ENCODE peak calls at places on chromosomes 13 and 19, in nine cellular contexts. One of them, this sample, is unnamed.

GRCh38 chr13:28655566-28655965 is 3.4 kb upstream of the POMP start:
- DNase-seq in NCI-H2029 treated with DMSO at 0.1 percent for 48 hours: no peak
- DNase-seq in breast epithelium: no peak
- DNase-seq in lung microvascular endothelial cell: no peak
- DNase-seq in brain microvascular endothelial cell: no peak
- DNase-seq in left colon: no peak
- DNase-seq in stimulated activated effector memory CD8-positive, alpha-beta T cell treated with anti-CD3 and anti-CD28 coated beads, Interleukin-12 subunit alpha, Interleukin-12 subunit beta, amount 100 ng/mL, for 72 hours: no peak
- DNase-seq in GM12864: no peak
- DNase-seq in activated CD4-positive, alpha-beta T cell treated with anti-CD3 and anti-CD28 coated beads, Interleukin-2, amount 50 U/mL, for 1 hour: no peak
- DNase-seq in this sample: no peak

GRCh38 chr19:56476671-56477428 is at the start of gene ZNF667:
- DNase-seq in brain microvascular endothelial cell: peak; percentile 90
- DNase-seq in lung microvascular endothelial cell: peak; percentile 7
- DNase-seq in GM12864: no peak
- DNase-seq in stimulated activated effector memory CD8-positive, alpha-beta T cell treated with anti-CD3 and anti-CD28 coated beads, Interleukin-12 subunit alpha, Interleukin-12 subunit beta, amount 100 ng/mL, for 72 hours: no peak
- DNase-seq in breast epithelium: no peak
- DNase-seq in NCI-H2029 treated with DMSO at 0.1 percent for 48 hours: no peak
- DNase-seq in activated CD4-positive, alpha-beta T cell treated with anti-CD3 and anti-CD28 coated beads, Interleukin-2, amount 50 U/mL, for 1 hour: no peak
- DNase-seq in left colon: no peak
- DNase-seq in this sample: peak; percentile 30

GRCh38 chr19:50706387-50706786 is 13.2 kb downstream of the SHANK1 start:
- DNase-seq in stimulated activated effector memory CD8-positive, alpha-beta T cell treated with anti-CD3 and anti-CD28 coated beads, Interleukin-12 subunit alpha, Interleukin-12 subunit beta, amount 100 ng/mL, for 72 hours: no peak
- DNase-seq in brain microvascular endothelial cell: no peak
- DNase-seq in lung microvascular endothelial cell: no peak
- DNase-seq in left colon: no peak
- DNase-seq in NCI-H2029 treated with DMSO at 0.1 percent for 48 hours: no peak
- DNase-seq in GM12864: no peak
- DNase-seq in activated CD4-positive, alpha-beta T cell treated with anti-CD3 and anti-CD28 coated beads, Interleukin-2, amount 50 U/mL, for 1 hour: no peak
- DNase-seq in breast epithelium: no peak
- DNase-seq in this sample: no peak

GRCh38 chr13:42424182-42424581 is 149.8 kb upstream of the TNFSF11 start:
- DNase-seq in lung microvascular endothelial cell: no peak
- DNase-seq in activated CD4-positive, alpha-beta T cell treated with anti-CD3 and anti-CD28 coated beads, Interleukin-2, amount 50 U/mL, for 1 hour: no peak
- DNase-seq in left colon: no peak
- DNase-seq in stimulated activated effector memory CD8-positive, alpha-beta T cell treated with anti-CD3 and anti-CD28 coated beads, Interleukin-12 subunit alpha, Interleukin-12 subunit beta, amount 100 ng/mL, for 72 hours: no peak
- DNase-seq in NCI-H2029 treated with DMSO at 0.1 percent for 48 hours: no peak
- DNase-seq in breast epithelium: no peak
- DNase-seq in GM12864: no peak
- DNase-seq in brain microvascular endothelial cell: no peak
- DNase-seq in this sample: no peak

GRCh38 chr19:28569132-28570114 is 643.5 kb downstream of the UQCRFS1 start:
- DNase-seq in GM12864: no peak
- DNase-seq in activated CD4-positive, alpha-beta T cell treated with anti-CD3 and anti-CD28 coated beads, Interleukin-2, amount 50 U/mL, for 1 hour: no peak
- DNase-seq in breast epithelium: no peak
- DNase-seq in left colon: no peak
- DNase-seq in stimulated activated effector memory CD8-positive, alpha-beta T cell treated with anti-CD3 and anti-CD28 coated beads, Interleukin-12 subunit alpha, Interleukin-12 subunit beta, amount 100 ng/mL, for 72 hours: no peak
- DNase-seq in brain microvascular endothelial cell: no peak
- DNase-seq in lung microvascular endothelial cell: no peak
- DNase-seq in NCI-H2029 treated with DMSO at 0.1 percent for 48 hours: no peak
- DNase-seq in this sample: no peak

GRCh38 chr13:113905942-113906341 is 42.1 kb upstream of the GAS6 start:
- DNase-seq in lung microvascular endothelial cell: no peak
- DNase-seq in breast epithelium: peak; percentile 7
- DNase-seq in GM12864: no peak
- DNase-seq in brain microvascular endothelial cell: no peak
- DNase-seq in stimulated activated effector memory CD8-positive, alpha-beta T cell treated with anti-CD3 and anti-CD28 coated beads, Interleukin-12 subunit alpha, Interleukin-12 subunit beta, amount 100 ng/mL, for 72 hours: no peak
- DNase-seq in activated CD4-positive, alpha-beta T cell treated with anti-CD3 and anti-CD28 coated beads, Interleukin-2, amount 50 U/mL, for 1 hour: no peak
- DNase-seq in left colon: no peak
- DNase-seq in NCI-H2029 treated with DMSO at 0.1 percent for 48 hours: no peak
- DNase-seq in this sample: no peak

GRCh38 chr13:74794147-74794546 is 659.9 kb upstream of the KLF12 start:
- DNase-seq in brain microvascular endothelial cell: no peak
- DNase-seq in stimulated activated effector memory CD8-positive, alpha-beta T cell treated with anti-CD3 and anti-CD28 coated beads, Interleukin-12 subunit alpha, Interleukin-12 subunit beta, amount 100 ng/mL, for 72 hours: no peak
- DNase-seq in breast epithelium: no peak
- DNase-seq in lung microvascular endothelial cell: no peak
- DNase-seq in GM12864: no peak
- DNase-seq in NCI-H2029 treated with DMSO at 0.1 percent for 48 hours: no peak
- DNase-seq in activated CD4-positive, alpha-beta T cell treated with anti-CD3 and anti-CD28 coated beads, Interleukin-2, amount 50 U/mL, for 1 hour: no peak
- DNase-seq in left colon: no peak
- DNase-seq in this sample: no peak

GRCh38 chr13:31172001-31172400 is 10.3 kb upstream of the HSPH1 start:
- DNase-seq in brain microvascular endothelial cell: peak; percentile 16
- DNase-seq in stimulated activated effector memory CD8-positive, alpha-beta T cell treated with anti-CD3 and anti-CD28 coated beads, Interleukin-12 subunit alpha, Interleukin-12 subunit beta, amount 100 ng/mL, for 72 hours: no peak
- DNase-seq in left colon: no peak
- DNase-seq in breast epithelium: no peak
- DNase-seq in activated CD4-positive, alpha-beta T cell treated with anti-CD3 and anti-CD28 coated beads, Interleukin-2, amount 50 U/mL, for 1 hour: no peak
- DNase-seq in lung microvascular endothelial cell: peak; percentile 49
- DNase-seq in GM12864: no peak
- DNase-seq in NCI-H2029 treated with DMSO at 0.1 percent for 48 hours: no peak
- DNase-seq in this sample: no peak

This sample was measured in activated B cell treated with CpG ODN at 0.5 μM for 24 hours.